ENCODE peak calls at places on chromosomes 3 and 15, in nine cellular contexts. One of them, this sample, is unnamed.

GRCh38 chr15:96330064-96330449 is 443 bp upstream of the NR2F2 start:
- DNase-seq in head of caudate nucleus: no peak
- DNase-seq in amygdala: peak
- DNase-seq in GOT3: no peak
- DNase-seq in activated CD4-positive, alpha-beta T cell treated with anti-CD3 and anti-CD28 coated beads, Interleukin-2, amount 10 ng/mL, durations not matched to agents 7 days and 5 days: no peak
- DNase-seq in A172: peak
- DNase-seq in HT-29: peak
- DNase-seq in fibroblast of the aortic adventitia: peak
- DNase-seq in A549: peak
- DNase-seq in this sample: no peak

GRCh38 chr3:186440850-186441249 is 78.8 kb upstream of the DGKG start:
- DNase-seq in head of caudate nucleus: no peak
- DNase-seq in amygdala: no peak
- DNase-seq in GOT3: no peak
- DNase-seq in activated CD4-positive, alpha-beta T cell treated with anti-CD3 and anti-CD28 coated beads, Interleukin-2, amount 10 ng/mL, durations not matched to agents 7 days and 5 days: no peak
- DNase-seq in A172: no peak
- DNase-seq in HT-29: no peak
- DNase-seq in fibroblast of the aortic adventitia: no peak
- DNase-seq in A549: no peak
- DNase-seq in this sample: no peak

GRCh38 chr3:14565791-14566588 is 25.8 kb upstream of the GRIP2 start:
- DNase-seq in head of caudate nucleus: no peak
- DNase-seq in amygdala: no peak
- DNase-seq in GOT3: no peak
- DNase-seq in activated CD4-positive, alpha-beta T cell treated with anti-CD3 and anti-CD28 coated beads, Interleukin-2, amount 10 ng/mL, durations not matched to agents 7 days and 5 days: no peak
- DNase-seq in A172: peak
- DNase-seq in HT-29: no peak
- DNase-seq in fibroblast of the aortic adventitia: peak
- DNase-seq in A549: no peak
- DNase-seq in this sample: no peak

GRCh38 chr3:152474585-152474984 is 205.9 kb downstream of the MBNL1 start:
- DNase-seq in head of caudate nucleus: peak
- DNase-seq in amygdala: no peak
- DNase-seq in GOT3: no peak
- DNase-seq in activated CD4-positive, alpha-beta T cell treated with anti-CD3 and anti-CD28 coated beads, Interleukin-2, amount 10 ng/mL, durations not matched to agents 7 days and 5 days: no peak
- DNase-seq in A172: peak
- DNase-seq in HT-29: peak
- DNase-seq in fibroblast of the aortic adventitia: peak
- DNase-seq in A549: peak
- DNase-seq in this sample: peak

GRCh38 chr15:25250906-25251622 is 187.8 kb downstream of the UBE3A start:
- DNase-seq in head of caudate nucleus: peak
- DNase-seq in amygdala: no peak
- DNase-seq in GOT3: no peak
- DNase-seq in activated CD4-positive, alpha-beta T cell treated with anti-CD3 and anti-CD28 coated beads, Interleukin-2, amount 10 ng/mL, durations not matched to agents 7 days and 5 days: no peak
- DNase-seq in A172: no peak
- DNase-seq in HT-29: no peak
- DNase-seq in fibroblast of the aortic adventitia: no peak
- DNase-seq in A549: no peak
- DNase-seq in this sample: no peak

GRCh38 chr3:14925729-14926591 is 21.4 kb upstream of the NR2C2 start:
- DNase-seq in head of caudate nucleus: peak
- DNase-seq in amygdala: peak
- DNase-seq in GOT3: no peak
- DNase-seq in activated CD4-positive, alpha-beta T cell treated with anti-CD3 and anti-CD28 coated beads, Interleukin-2, amount 10 ng/mL, durations not matched to agents 7 days and 5 days: peak
- DNase-seq in A172: peak
- DNase-seq in HT-29: peak
- DNase-seq in fibroblast of the aortic adventitia: peak
- DNase-seq in A549: peak
- DNase-seq in this sample: peak

GRCh38 chr3:171729452-171730334 is 80.6 kb downstream of the PLD1 start:
- DNase-seq in head of caudate nucleus: no peak
- DNase-seq in amygdala: no peak
- DNase-seq in GOT3: no peak
- DNase-seq in activated CD4-positive, alpha-beta T cell treated with anti-CD3 and anti-CD28 coated beads, Interleukin-2, amount 10 ng/mL, durations not matched to agents 7 days and 5 days: no peak
- DNase-seq in A172: no peak
- DNase-seq in HT-29: no peak
- DNase-seq in fibroblast of the aortic adventitia: no peak
- DNase-seq in A549: no peak
- DNase-seq in this sample: no peak

GRCh38 chr15:100769975-100770340 is 109.7 kb upstream of the ALDH1A3 start:
- DNase-seq in head of caudate nucleus: no peak
- DNase-seq in amygdala: no peak
- DNase-seq in GOT3: no peak
- DNase-seq in activated CD4-positive, alpha-beta T cell treated with anti-CD3 and anti-CD28 coated beads, Interleukin-2, amount 10 ng/mL, durations not matched to agents 7 days and 5 days: no peak
- DNase-seq in A172: no peak
- DNase-seq in HT-29: no peak
- DNase-seq in fibroblast of the aortic adventitia: no peak
- DNase-seq in A549: no peak
- DNase-seq in this sample: no peak

GRCh38 chr15:100966997-100967396 is 47.8 kb downstream of the LRRK1 start:
- DNase-seq in head of caudate nucleus: no peak
- DNase-seq in amygdala: no peak
- DNase-seq in GOT3: no peak
- DNase-seq in activated CD4-positive, alpha-beta T cell treated with anti-CD3 and anti-CD28 coated beads, Interleukin-2, amount 10 ng/mL, durations not matched to agents 7 days and 5 days: no peak
- DNase-seq in A172: no peak
- DNase-seq in HT-29: no peak
- DNase-seq in fibroblast of the aortic adventitia: no peak
- DNase-seq in A549: no peak
- DNase-seq in this sample: no peak

GRCh38 chr3:56812749-56813655 is 11.3 kb upstream of the ARHGEF3 start:
- DNase-seq in head of caudate nucleus: no peak
- DNase-seq in amygdala: no peak
- DNase-seq in GOT3: no peak
- DNase-seq in activated CD4-positive, alpha-beta T cell treated with anti-CD3 and anti-CD28 coated beads, Interleukin-2, amount 10 ng/mL, durations not matched to agents 7 days and 5 days: no peak
- DNase-seq in A172: peak
- DNase-seq in HT-29: no peak
- DNase-seq in fibroblast of the aortic adventitia: peak
- DNase-seq in A549: no peak
- DNase-seq in this sample: no peak

GRCh38 chr3:183106635-183107034 is 7.3 kb upstream of the MCCC1 start:
- DNase-seq in head of caudate nucleus: no peak
- DNase-seq in amygdala: no peak
- DNase-seq in GOT3: no peak
- DNase-seq in activated CD4-positive, alpha-beta T cell treated with anti-CD3 and anti-CD28 coated beads, Interleukin-2, amount 10 ng/mL, durations not matched to agents 7 days and 5 days: no peak
- DNase-seq in A172: no peak
- DNase-seq in HT-29: no peak
- DNase-seq in fibroblast of the aortic adventitia: peak
- DNase-seq in A549: no peak
- DNase-seq in this sample: no peak

GRCh38 chr15:101539930-101540329 is 50.4 kb upstream of the PCSK6 start:
- DNase-seq in head of caudate nucleus: no peak
- DNase-seq in amygdala: no peak
- DNase-seq in GOT3: no peak
- DNase-seq in activated CD4-positive, alpha-beta T cell treated with anti-CD3 and anti-CD28 coated beads, Interleukin-2, amount 10 ng/mL, durations not matched to agents 7 days and 5 days: no peak
- DNase-seq in A172: no peak
- DNase-seq in HT-29: no peak
- DNase-seq in fibroblast of the aortic adventitia: no peak
- DNase-seq in A549: no peak
- DNase-seq in this sample: no peak

GRCh38 chr3:14210843-14211594 is 32.4 kb downstream of the LSM3 start:
- DNase-seq in head of caudate nucleus: peak
- DNase-seq in amygdala: no peak
- DNase-seq in GOT3: no peak
- DNase-seq in activated CD4-positive, alpha-beta T cell treated with anti-CD3 and anti-CD28 coated beads, Interleukin-2, amount 10 ng/mL, durations not matched to agents 7 days and 5 days: no peak
- DNase-seq in A172: peak
- DNase-seq in HT-29: no peak
- DNase-seq in fibroblast of the aortic adventitia: peak
- DNase-seq in A549: no peak
- DNase-seq in this sample: no peak

GRCh38 chr15:90000175-90000923 is 775 bp upstream of the ZNF710 start:
- DNase-seq in head of caudate nucleus: peak
- DNase-seq in amygdala: no peak
- DNase-seq in GOT3: no peak
- DNase-seq in activated CD4-positive, alpha-beta T cell treated with anti-CD3 and anti-CD28 coated beads, Interleukin-2, amount 10 ng/mL, durations not matched to agents 7 days and 5 days: no peak
- DNase-seq in A172: no peak
- DNase-seq in HT-29: peak
- DNase-seq in fibroblast of the aortic adventitia: peak
- DNase-seq in A549: no peak
- DNase-seq in this sample: no peak

GRCh38 chr3:139934557-139935070 is 371 bp upstream of the CLSTN2 start:
- DNase-seq in head of caudate nucleus: peak
- DNase-seq in amygdala: peak
- DNase-seq in GOT3: no peak
- DNase-seq in activated CD4-positive, alpha-beta T cell treated with anti-CD3 and anti-CD28 coated beads, Interleukin-2, amount 10 ng/mL, durations not matched to agents 7 days and 5 days: no peak
- DNase-seq in A172: peak
- DNase-seq in HT-29: no peak
- DNase-seq in fibroblast of the aortic adventitia: no peak
- DNase-seq in A549: peak
- DNase-seq in this sample: peak

GRCh38 chr15:90883971-90884718 is at the start of gene FES:
- DNase-seq in head of caudate nucleus: peak
- DNase-seq in amygdala: no peak
- DNase-seq in GOT3: no peak
- DNase-seq in activated CD4-positive, alpha-beta T cell treated with anti-CD3 and anti-CD28 coated beads, Interleukin-2, amount 10 ng/mL, durations not matched to agents 7 days and 5 days: no peak
- DNase-seq in A172: no peak
- DNase-seq in HT-29: no peak
- DNase-seq in fibroblast of the aortic adventitia: peak
- DNase-seq in A549: no peak
- DNase-seq in this sample: no peak

GRCh38 chr15:37046876-37047614 is 53.3 kb downstream of the MEIS2 start:
- DNase-seq in head of caudate nucleus: no peak
- DNase-seq in amygdala: no peak
- DNase-seq in GOT3: no peak
- DNase-seq in activated CD4-positive, alpha-beta T cell treated with anti-CD3 and anti-CD28 coated beads, Interleukin-2, amount 10 ng/mL, durations not matched to agents 7 days and 5 days: no peak
- DNase-seq in A172: no peak
- DNase-seq in HT-29: no peak
- DNase-seq in fibroblast of the aortic adventitia: peak
- DNase-seq in A549: no peak
- DNase-seq in this sample: no peak

GRCh38 chr15:69558138-69558409 is 105.5 kb downstream of the RPLP1 start:
- DNase-seq in head of caudate nucleus: no peak
- DNase-seq in amygdala: no peak
- DNase-seq in GOT3: no peak
- DNase-seq in activated CD4-positive, alpha-beta T cell treated with anti-CD3 and anti-CD28 coated beads, Interleukin-2, amount 10 ng/mL, durations not matched to agents 7 days and 5 days: no peak
- DNase-seq in A172: no peak
- DNase-seq in HT-29: no peak
- DNase-seq in fibroblast of the aortic adventitia: no peak
- DNase-seq in A549: no peak
- DNase-seq in this sample: no peak

GRCh38 chr3:161599702-161600101 is 103.1 kb downstream of the OTOL1 start:
- DNase-seq in head of caudate nucleus: no peak
- DNase-seq in amygdala: no peak
- DNase-seq in GOT3: no peak
- DNase-seq in activated CD4-positive, alpha-beta T cell treated with anti-CD3 and anti-CD28 coated beads, Interleukin-2, amount 10 ng/mL, durations not matched to agents 7 days and 5 days: no peak
- DNase-seq in A172: no peak
- DNase-seq in HT-29: no peak
- DNase-seq in fibroblast of the aortic adventitia: no peak
- DNase-seq in A549: no peak
- DNase-seq in this sample: no peak

GRCh38 chr15:67839358-67839928 is 402 bp downstream of the RNU6-1 start:
- DNase-seq in head of caudate nucleus: peak
- DNase-seq in amygdala: no peak
- DNase-seq in GOT3: peak
- DNase-seq in activated CD4-positive, alpha-beta T cell treated with anti-CD3 and anti-CD28 coated beads, Interleukin-2, amount 10 ng/mL, durations not matched to agents 7 days and 5 days: peak
- DNase-seq in A172: peak
- DNase-seq in HT-29: peak
- DNase-seq in fibroblast of the aortic adventitia: peak
- DNase-seq in A549: peak
- DNase-seq in this sample: peak

GRCh38 chr3:17639257-17639656 is 103.2 kb downstream of the TBC1D5 start:
- DNase-seq in head of caudate nucleus: no peak
- DNase-seq in amygdala: no peak
- DNase-seq in GOT3: no peak
- DNase-seq in activated CD4-positive, alpha-beta T cell treated with anti-CD3 and anti-CD28 coated beads, Interleukin-2, amount 10 ng/mL, durations not matched to agents 7 days and 5 days: no peak
- DNase-seq in A172: peak
- DNase-seq in HT-29: no peak
- DNase-seq in fibroblast of the aortic adventitia: peak
- DNase-seq in A549: no peak
- DNase-seq in this sample: no peak

GRCh38 chr3:53803816-53804545 is 42.2 kb downstream of the CHDH start:
- DNase-seq in head of caudate nucleus: no peak
- DNase-seq in amygdala: no peak
- DNase-seq in GOT3: no peak
- DNase-seq in activated CD4-positive, alpha-beta T cell treated with anti-CD3 and anti-CD28 coated beads, Interleukin-2, amount 10 ng/mL, durations not matched to agents 7 days and 5 days: no peak
- DNase-seq in A172: no peak
- DNase-seq in HT-29: no peak
- DNase-seq in fibroblast of the aortic adventitia: no peak
- DNase-seq in A549: no peak
- DNase-seq in this sample: no peak

GRCh38 chr3:194638991-194639605 is 5.9 kb upstream of the TMEM44 start:
- DNase-seq in head of caudate nucleus: no peak
- DNase-seq in amygdala: no peak
- DNase-seq in GOT3: no peak
- DNase-seq in activated CD4-positive, alpha-beta T cell treated with anti-CD3 and anti-CD28 coated beads, Interleukin-2, amount 10 ng/mL, durations not matched to agents 7 days and 5 days: no peak
- DNase-seq in A172: no peak
- DNase-seq in HT-29: no peak
- DNase-seq in fibroblast of the aortic adventitia: no peak
- DNase-seq in A549: no peak
- DNase-seq in this sample: no peak

GRCh38 chr3:49869525-49870126 is at the start of gene CAMKV:
- DNase-seq in head of caudate nucleus: peak
- DNase-seq in amygdala: no peak
- DNase-seq in GOT3: no peak
- DNase-seq in activated CD4-positive, alpha-beta T cell treated with anti-CD3 and anti-CD28 coated beads, Interleukin-2, amount 10 ng/mL, durations not matched to agents 7 days and 5 days: peak
- DNase-seq in A172: no peak
- DNase-seq in HT-29: no peak
- DNase-seq in fibroblast of the aortic adventitia: no peak
- DNase-seq in A549: no peak
- DNase-seq in this sample: peak

GRCh38 chr3:176740891-176741290 is 456.4 kb downstream of the TBL1XR1 start:
- DNase-seq in head of caudate nucleus: no peak
- DNase-seq in amygdala: no peak
- DNase-seq in GOT3: no peak
- DNase-seq in activated CD4-positive, alpha-beta T cell treated with anti-CD3 and anti-CD28 coated beads, Interleukin-2, amount 10 ng/mL, durations not matched to agents 7 days and 5 days: no peak
- DNase-seq in A172: no peak
- DNase-seq in HT-29: no peak
- DNase-seq in fibroblast of the aortic adventitia: no peak
- DNase-seq in A549: no peak
- DNase-seq in this sample: no peak

GRCh38 chr3:169383770-169384169 is 279.7 kb downstream of the MECOM start:
- DNase-seq in head of caudate nucleus: no peak
- DNase-seq in amygdala: no peak
- DNase-seq in GOT3: no peak
- DNase-seq in activated CD4-positive, alpha-beta T cell treated with anti-CD3 and anti-CD28 coated beads, Interleukin-2, amount 10 ng/mL, durations not matched to agents 7 days and 5 days: no peak
- DNase-seq in A172: no peak
- DNase-seq in HT-29: peak
- DNase-seq in fibroblast of the aortic adventitia: no peak
- DNase-seq in A549: no peak
- DNase-seq in this sample: no peak

GRCh38 chr15:63353887-63354286 is 27.8 kb downstream of the CA12 start:
- DNase-seq in head of caudate nucleus: no peak
- DNase-seq in amygdala: no peak
- DNase-seq in GOT3: no peak
- DNase-seq in activated CD4-positive, alpha-beta T cell treated with anti-CD3 and anti-CD28 coated beads, Interleukin-2, amount 10 ng/mL, durations not matched to agents 7 days and 5 days: no peak
- DNase-seq in A172: no peak
- DNase-seq in HT-29: peak
- DNase-seq in fibroblast of the aortic adventitia: no peak
- DNase-seq in A549: peak
- DNase-seq in this sample: no peak

GRCh38 chr3:174342941-174343431 is 516.1 kb upstream of the NAALADL2 start:
- DNase-seq in head of caudate nucleus: no peak
- DNase-seq in amygdala: no peak
- DNase-seq in GOT3: no peak
- DNase-seq in activated CD4-positive, alpha-beta T cell treated with anti-CD3 and anti-CD28 coated beads, Interleukin-2, amount 10 ng/mL, durations not matched to agents 7 days and 5 days: no peak
- DNase-seq in A172: no peak
- DNase-seq in HT-29: no peak
- DNase-seq in fibroblast of the aortic adventitia: peak
- DNase-seq in A549: no peak
- DNase-seq in this sample: no peak

GRCh38 chr3:137110392-137110996 is 152.7 kb downstream of the IL20RB start:
- DNase-seq in head of caudate nucleus: no peak
- DNase-seq in amygdala: no peak
- DNase-seq in GOT3: no peak
- DNase-seq in activated CD4-positive, alpha-beta T cell treated with anti-CD3 and anti-CD28 coated beads, Interleukin-2, amount 10 ng/mL, durations not matched to agents 7 days and 5 days: no peak
- DNase-seq in A172: peak
- DNase-seq in HT-29: peak
- DNase-seq in fibroblast of the aortic adventitia: peak
- DNase-seq in A549: peak
- DNase-seq in this sample: peak

GRCh38 chr3:127264292-127264691 is 23.6 kb downstream of the PRR20G start:
- DNase-seq in head of caudate nucleus: no peak
- DNase-seq in amygdala: no peak
- DNase-seq in GOT3: no peak
- DNase-seq in activated CD4-positive, alpha-beta T cell treated with anti-CD3 and anti-CD28 coated beads, Interleukin-2, amount 10 ng/mL, durations not matched to agents 7 days and 5 days: no peak
- DNase-seq in A172: peak
- DNase-seq in HT-29: no peak
- DNase-seq in fibroblast of the aortic adventitia: peak
- DNase-seq in A549: peak
- DNase-seq in this sample: no peak